ENCODE peak calls at places on chromosomes 13 and 19, in seven cellular contexts. N, Y, B, L, M, R and C are unnamed samples.

GRCh38 chr19:40084948-40085347 is 5.8 kb downstream of the ZNF780A start:
- DNase-seq in N (no peak), Y (no peak), B (no peak), L (no peak), M (no peak), R (no peak), C (no peak)

GRCh38 chr19:54329476-54330165 is 9.3 kb downstream of the LILRA4 start:
- DNase-seq in N (peak), Y (no peak), B (no peak), L (no peak), M (no peak), R (no peak), C (no peak)

GRCh38 chr13:30224732-30225131 is 82.6 kb downstream of the KATNAL1 start:
- DNase-seq in N (no peak), Y (no peak), B (peak), L (no peak), M (peak), R (peak), C (no peak)

GRCh38 chr13:61777902-61778301 is 362.3 kb upstream of the PCDH20 start:
- DNase-seq in N (no peak), Y (no peak), B (no peak), L (no peak), M (no peak), R (peak), C (no peak)

GRCh38 chr19:39199025-39199424 is 2.3 kb downstream of the NCCRP1 start:
- DNase-seq in N (peak), Y (no peak), B (no peak), L (peak), M (no peak), R (peak), C (no peak)

GRCh38 chr19:55189424-55189823 is 9.3 kb upstream of the SYT5 start:
- DNase-seq in N (peak), Y (no peak), B (peak), L (peak), M (peak), R (peak), C (no peak)

GRCh38 chr13:95716231-95716630 is 39.3 kb downstream of the DNAJC3 start:
- DNase-seq in N (no peak), Y (no peak), B (no peak), L (no peak), M (no peak), R (no peak), C (no peak)

GRCh38 chr19:15633122-15633521 is 7.6 kb upstream of the CYP4F3 start:
- DNase-seq in N (no peak), Y (no peak), B (no peak), L (no peak), M (no peak), R (no peak), C (peak)

GRCh38 chr13:28474491-28475134 is 20.3 kb downstream of the FLT1 start:
- DNase-seq in N (no peak), Y (no peak), B (no peak), L (no peak), M (no peak), R (no peak), C (no peak)

GRCh38 chr19:40756502-40757110 is 5.6 kb downstream of the SNRPA start:
- DNase-seq in N (no peak), Y (no peak), B (no peak), L (no peak), M (no peak), R (no peak), C (no peak)

GRCh38 chr19:35153701-35154534 is 617 bp upstream of the FXYD5 start:
- DNase-seq in N (peak), Y (peak), B (no peak), L (no peak), M (peak), R (no peak), C (peak)

GRCh38 chr19:16527971-16528521 is 14.2 kb downstream of the CHERP start:
- DNase-seq in N (no peak), Y (no peak), B (no peak), L (no peak), M (no peak), R (peak), C (peak)

GRCh38 chr13:100131863-100132574 is 43.1 kb downstream of the PCCA start:
- DNase-seq in N (no peak), Y (no peak), B (peak), L (peak), M (peak), R (peak), C (peak)

GRCh38 chr19:35224681-35225604 is 3.6 kb downstream of the FAM187B start:
- DNase-seq in N (no peak), Y (no peak), B (no peak), L (no peak), M (no peak), R (no peak), C (no peak)

GRCh38 chr13:29547135-29547534 is 48.4 kb downstream of the SLC7A1 start:
- DNase-seq in N (no peak), Y (no peak), B (no peak), L (no peak), M (no peak), R (peak), C (no peak)

GRCh38 chr13:55361141-55361540 is 1779.6 kb upstream of the PRR20A start:
- DNase-seq in N (no peak), Y (no peak), B (no peak), L (no peak), M (no peak), R (no peak), C (no peak)

GRCh38 chr13:114067381-114067885 is 65.0 kb downstream of the RASA3 start:
- DNase-seq in N (no peak), Y (peak), B (no peak), L (peak), M (no peak), R (peak), C (peak)

GRCh38 chr13:29892149-29892548 is 41.7 kb upstream of the UBL3 start:
- DNase-seq in N (no peak), Y (no peak), B (no peak), L (no peak), M (no peak), R (no peak), C (no peak)

GRCh38 chr19:37905936-37906867 is at the start of gene WDR87:
- DNase-seq in N (no peak), Y (peak), B (no peak), L (no peak), M (peak), R (peak), C (peak)

GRCh38 chr19:41879670-41880328 is 2.7 kb downstream of the CD79A start:
- DNase-seq in N (no peak), Y (no peak), B (no peak), L (no peak), M (no peak), R (no peak), C (no peak)

DNA sequence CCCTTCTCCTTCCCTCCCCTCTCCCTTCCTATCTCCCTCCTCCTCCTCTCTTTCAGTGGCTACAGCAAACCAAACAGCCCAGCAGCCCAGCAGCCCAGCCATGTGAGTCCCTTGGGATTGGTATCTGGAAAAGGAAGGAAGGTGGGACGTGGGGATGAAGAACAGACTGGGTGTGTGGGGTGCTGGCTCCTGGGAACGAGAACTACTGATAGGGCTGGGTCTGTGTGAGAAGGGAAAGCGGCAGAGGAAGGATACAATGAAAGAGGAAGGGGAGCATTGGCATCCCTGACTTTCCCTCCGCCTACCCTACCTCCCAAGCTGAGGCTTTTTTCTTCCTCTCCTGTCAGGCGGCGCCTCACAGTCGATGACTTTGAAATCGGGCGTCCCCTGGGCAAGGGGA is 863 bp downstream of the AURKC start:
- DNase-seq in N (no peak), Y (no peak), B (no peak), L (no peak), M (no peak), R (no peak), C (no peak)
- H3K4me3 ChIP-seq in N (no peak), Y (no peak), B (no peak), L (no peak), M (no peak), R (no peak), C (no peak)

GRCh38 chr13:73140804-73141203 is 82.0 kb downstream of the KLF5 start:
- DNase-seq in N (no peak), Y (no peak), B (no peak), L (no peak), M (no peak), R (no peak), C (no peak)

GRCh38 chr13:73138967-73139491 is 80.2 kb downstream of the KLF5 start:
- DNase-seq in N (no peak), Y (no peak), B (no peak), L (no peak), M (peak), R (no peak), C (no peak)

GRCh38 chr13:73136776-73137175 is 78.0 kb downstream of the KLF5 start:
- DNase-seq in N (no peak), Y (no peak), B (no peak), L (no peak), M (no peak), R (no peak), C (no peak)

GRCh38 chr13:73141292-73141771 is 82.5 kb downstream of the KLF5 start:
- DNase-seq in N (no peak), Y (no peak), B (no peak), L (no peak), M (no peak), R (peak), C (no peak)

GRCh38 chr13:73138276-73138950 is 79.6 kb downstream of the KLF5 start:
- DNase-seq in N (no peak), Y (no peak), B (no peak), L (no peak), M (peak), R (peak), C (no peak)
- H3K4me3 ChIP-seq in N (no peak), Y (no peak), B (no peak), L (no peak), M (peak), R (no peak), C (no peak)

GRCh38 chr19:9785367-9786331 is 17.1 kb upstream of the ZNF846 start:
- DNase-seq in N (peak), Y (peak), B (peak), L (peak), M (peak), R (peak), C (peak)

GRCh38 chr19:9782282-9782681 is 13.7 kb upstream of the ZNF846 start:
- DNase-seq in N (no peak), Y (no peak), B (no peak), L (no peak), M (no peak), R (no peak), C (peak)

GRCh38 chr19:9789066-9789465 is 20.5 kb upstream of the ZNF846 start:
- DNase-seq in N (no peak), Y (no peak), B (no peak), L (no peak), M (no peak), R (no peak), C (no peak)

GRCh38 chr19:9786342-9786741 is 17.8 kb upstream of the ZNF846 start:
- DNase-seq in N (no peak), Y (no peak), B (no peak), L (no peak), M (no peak), R (no peak), C (peak)

GRCh38 chr19:9786819-9787218 is 18.3 kb upstream of the ZNF846 start:
- DNase-seq in N (no peak), Y (no peak), B (no peak), L (no peak), M (no peak), R (no peak), C (no peak)
- H3K4me3 ChIP-seq in N (no peak), Y (no peak), B (peak), L (no peak), M (no peak), R (no peak), C (no peak)

DNA sequence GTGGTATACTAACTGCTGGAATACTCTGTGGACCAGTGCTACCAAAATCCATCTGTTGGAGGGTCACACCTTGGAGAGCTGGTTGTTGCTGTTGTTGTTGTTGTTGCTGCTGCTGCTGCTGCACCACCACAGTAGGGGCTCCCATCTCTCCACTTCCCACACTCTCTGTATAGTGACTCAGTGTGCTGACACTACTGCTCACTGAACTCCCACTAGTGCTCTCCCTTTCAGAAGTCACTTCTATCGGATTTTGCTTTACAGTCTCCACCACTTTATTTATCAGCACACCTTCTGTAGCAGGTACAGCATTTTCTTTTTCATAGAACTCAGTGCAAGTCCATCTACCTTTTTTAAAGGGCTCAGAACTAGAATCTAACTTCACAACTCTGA is 1.7 kb downstream of the TSC22D1 start:
- DNase-seq in N (no peak), Y (no peak), B (no peak), L (no peak), M (no peak), R (no peak), C (no peak)
- H3K4me3 ChIP-seq in N (peak), Y (no peak), B (no peak), L (peak), M (no peak), R (no peak), C (no peak)

GRCh38 chr13:98482476-98483444 is 94.1 kb downstream of the STK24 start:
- DNase-seq in N (peak), Y (no peak), B (no peak), L (no peak), M (no peak), R (peak), C (peak)
- H3K4me3 ChIP-seq in N (no peak), Y (no peak), B (no peak), L (no peak), M (no peak), R (no peak), C (no peak)

GRCh38 chr19:30223866-30224688 is 148.1 kb upstream of the ZNF536 start:
- DNase-seq in N (no peak), Y (no peak), B (no peak), L (no peak), M (no peak), R (no peak), C (no peak)

GRCh38 chr19:30227071-30227621 is 145.0 kb upstream of the ZNF536 start:
- DNase-seq in N (peak), Y (no peak), B (no peak), L (no peak), M (peak), R (no peak), C (no peak)

GRCh38 chr19:30224689-30225606 is 147.2 kb upstream of the ZNF536 start:
- DNase-seq in N (peak), Y (no peak), B (no peak), L (no peak), M (peak), R (no peak), C (no peak)

GRCh38 chr19:30226464-30227070 is 145.6 kb upstream of the ZNF536 start:
- DNase-seq in N (no peak), Y (no peak), B (no peak), L (no peak), M (peak), R (no peak), C (no peak)

DNA sequence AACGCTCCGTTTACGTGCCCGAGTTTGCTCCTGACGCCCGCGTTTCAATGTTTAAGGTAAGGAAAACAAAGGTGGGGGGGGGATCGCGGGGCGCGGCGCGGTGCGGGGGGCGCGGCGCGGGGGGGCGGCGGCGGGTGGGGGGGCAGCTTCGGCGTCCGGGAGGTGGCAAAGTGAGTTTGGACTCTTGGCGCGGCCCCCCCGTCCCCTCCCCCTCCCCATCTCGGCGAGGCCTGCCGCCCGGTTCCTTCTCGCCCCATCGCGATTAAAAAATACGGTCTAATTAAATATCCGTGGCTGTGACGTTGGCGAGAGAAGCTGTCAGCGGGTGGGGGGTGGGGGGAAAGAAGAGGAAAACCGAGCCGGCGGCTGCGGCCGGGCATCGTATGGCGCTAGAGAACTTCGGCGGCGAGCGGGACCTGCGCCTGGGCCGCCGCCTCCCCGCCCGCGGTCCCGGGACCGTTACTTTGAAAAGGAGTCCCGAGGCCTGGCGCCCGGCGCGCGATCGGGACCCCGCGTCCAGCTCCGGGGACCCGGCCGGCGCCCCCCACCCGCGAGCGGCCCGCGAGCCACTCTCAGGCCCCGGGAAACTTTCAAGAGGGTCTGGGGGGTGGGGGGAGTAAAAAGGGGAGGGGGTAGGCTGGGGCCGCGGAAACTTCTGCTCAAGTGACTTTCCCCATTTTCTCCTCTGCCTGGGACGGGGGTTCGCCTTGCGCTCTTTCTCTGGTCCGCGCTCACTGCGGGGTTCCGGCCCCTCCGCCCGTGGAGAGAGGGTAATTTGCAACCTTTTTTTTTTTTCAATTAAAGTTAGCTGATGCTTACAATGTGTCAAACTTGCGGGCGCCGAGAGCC is 146.3 kb upstream of the ZNF536 start:
- DNase-seq in N (peak), Y (no peak), B (no peak), L (no peak), M (peak), R (no peak), C (no peak)
- H3K4me3 ChIP-seq in N (peak), Y (no peak), B (no peak), L (peak), M (peak), R (no peak), C (no peak)

GRCh38 chr19:46951236-46951986 is 68.2 kb upstream of the NPAS1 start:
- DNase-seq in N (no peak), Y (no peak), B (peak), L (no peak), M (peak), R (peak), C (no peak)
- H3K4me3 ChIP-seq in N (no peak), Y (no peak), B (peak), L (no peak), M (peak), R (no peak), C (no peak)